ENCODE peak calls at places on chromosomes 6 and 20, in seven cellular contexts. O, K, G, J, Q, W and A are unnamed samples.

GRCh38 chr20:24809606-24810005 is 139.5 kb upstream of the CST7 start:
- DNase-seq in K (no peak), J (peak; percentile 35), W (no peak), Q (no peak), G (no peak), O (no peak), A (no peak)

GRCh38 chr20:48875233-48875913 is 46.1 kb upstream of the ARFGEF2 start:
- DNase-seq in G (no peak), W (no peak), O (no peak), K (no peak), J (no peak), Q (no peak), A (no peak)

GRCh38 chr6:39029156-39030011 is 19.2 kb upstream of the GLP1R start:
- DNase-seq in O (peak; percentile 60), J (no peak), K (no peak), Q (peak; percentile 68), W (no peak), G (no peak), A (no peak)

GRCh38 chr6:17877890-17878440 is 109.5 kb downstream of the KIF13A start:
- DNase-seq in G (no peak), O (no peak), Q (no peak), K (no peak), W (no peak), J (no peak), A (no peak)

GRCh38 chr20:13426870-13427269 is 205.8 kb downstream of the ISM1 start:
- DNase-seq in Q (no peak), O (no peak), W (no peak), G (no peak), J (no peak), K (no peak), A (no peak)

GRCh38 chr6:94269256-94269655 is 849.9 kb upstream of the EPHA7 start:
- DNase-seq in Q (no peak), W (no peak), G (no peak), O (no peak), K (no peak), J (no peak), A (no peak)

GRCh38 chr6:45504947-45505346 is 127.2 kb upstream of the SUPT3H start:
- DNase-seq in J (no peak), G (no peak), O (no peak), K (no peak), W (peak; percentile 40), Q (no peak), A (no peak)

GRCh38 chr6:70415660-70416059 is 2.4 kb downstream of the FAM135A start:
- DNase-seq in K (no peak), Q (no peak), G (no peak), J (no peak), W (no peak), O (no peak), A (no peak)

GRCh38 chr6:105191351-105191750 is 11.5 kb upstream of the POPDC3 start:
- DNase-seq in Q (no peak), K (no peak), O (no peak), W (no peak), G (no peak), J (no peak), A (no peak)

GRCh38 chr6:121630716-121631115 is 195.3 kb downstream of the GJA1 start:
- DNase-seq in O (no peak), K (no peak), G (no peak), W (no peak), Q (no peak), J (no peak), A (no peak)

GRCh38 chr6:1689141-1689540 is 79.4 kb downstream of the FOXC1 start:
- DNase-seq in Q (no peak), W (no peak), O (no peak), J (no peak), G (no peak), K (no peak), A (no peak)

GRCh38 chr6:102114402-102114801 is 720.9 kb downstream of the GRIK2 start:
- DNase-seq in J (no peak), G (no peak), W (no peak), O (no peak), K (no peak), Q (no peak), A (no peak)

GRCh38 chr20:57683876-57684275 is 25.9 kb downstream of the PMEPA1 start:
- DNase-seq in J (no peak), K (no peak), Q (no peak), W (no peak), G (no peak), O (no peak), A (no peak)

GRCh38 chr20:63178889-63179751 is 36.8 kb downstream of the YTHDF1 start:
- DNase-seq in Q (peak; percentile 60), K (peak; percentile 41), J (no peak), O (peak; percentile 71), W (no peak), G (no peak), A (no peak)